ENCODE peak calls at places on chromosomes 2 and 18, in six cellular contexts. C is BE2C, D is uterus, J is fibroblast of mammary gland, A is AG09309, I is progenitor cell of endocrine pancreas. N is an unnamed sample.

GRCh38 chr18:4264347-4264791 is 190.7 kb downstream of the DLGAP1 start:
- DNase-seq in C (no peak), D (no peak), J (no peak), A (no peak), I (no peak), N (no peak)

GRCh38 chr18:39462436-39462835 is 1896.8 kb upstream of the CELF4 start:
- DNase-seq in C (no peak), D (no peak), J (peak), A (no peak), I (no peak), N (no peak)

GRCh38 chr2:203869610-203870042 is 2.1 kb downstream of the CTLA4 start:
- DNase-seq in C (no peak), D (no peak), J (no peak), A (no peak), I (no peak), N (no peak)

GRCh38 chr2:28360742-28361293 is 31.8 kb upstream of the FOSL2 start:
- DNase-seq in C (peak), D (no peak), J (peak), A (no peak), I (no peak), N (no peak)

GRCh38 chr2:9326975-9327374 is 96.4 kb downstream of the ITGB1BP1 start:
- DNase-seq in C (no peak), D (no peak), J (no peak), A (no peak), I (no peak), N (no peak)

GRCh38 chr2:145957929-145958328 is 1438.0 kb upstream of the ZEB2 start:
- DNase-seq in C (no peak), D (no peak), J (peak), A (no peak), I (no peak), N (no peak)

GRCh38 chr2:64383016-64383588 is 70.9 kb upstream of the LGALSL start:
- DNase-seq in C (no peak), D (no peak), J (no peak), A (no peak), I (no peak), N (no peak)

GRCh38 chr2:106537047-106537446 is 49.9 kb downstream of the CD8B2 start:
- DNase-seq in C (no peak), D (no peak), J (no peak), A (no peak), I (no peak), N (no peak)

GRCh38 chr2:58044145-58044544 is 2.5 kb upstream of the VRK2 start:
- DNase-seq in C (no peak), D (no peak), J (no peak), A (no peak), I (no peak), N (no peak)

GRCh38 chr2:197075754-197076337 is 149.3 kb upstream of the PGAP1 start:
- DNase-seq in C (peak), D (no peak), J (peak), A (no peak), I (no peak), N (no peak)

GRCh38 chr2:128282976-128283810 is 35.5 kb downstream of the HS6ST1 start:
- DNase-seq in C (peak), D (no peak), J (no peak), A (no peak), I (no peak), N (no peak)

GRCh38 chr18:35042389-35043066 is 1.3 kb downstream of the MAPRE2 start:
- DNase-seq in C (no peak), D (no peak), J (no peak), A (no peak), I (no peak), N (no peak)

GRCh38 chr2:85954192-85954900 is 65.6 kb upstream of the ST3GAL5 start:
- DNase-seq in C (no peak), D (no peak), J (no peak), A (no peak), I (no peak), N (no peak)

GRCh38 chr2:216546231-216546630 is 47.6 kb downstream of the RPL37A start:
- DNase-seq in C (no peak), D (no peak), J (no peak), A (no peak), I (no peak), N (no peak)

GRCh38 chr2:201930043-201930442 is 103.6 kb upstream of the FZD7 start:
- DNase-seq in C (no peak), D (no peak), J (no peak), A (no peak), I (no peak), N (no peak)

GRCh38 chr18:59662008-59662701 is 35.1 kb downstream of the CCBE1 start:
- DNase-seq in C (no peak), D (no peak), J (peak), A (no peak), I (no peak), N (no peak)

GRCh38 chr2:233179848-233180368 is 71.6 kb upstream of the ATG16L1 start:
- DNase-seq in C (no peak), D (no peak), J (no peak), A (no peak), I (no peak), N (no peak)

GRCh38 chr2:210277133-210277532 is 37.8 kb downstream of the MYL1 start:
- DNase-seq in C (no peak), D (no peak), J (no peak), A (no peak), I (no peak), N (no peak)

GRCh38 chr18:56038258-56039030 is 450.5 kb upstream of the TCF4 start:
- DNase-seq in C (peak), D (no peak), J (no peak), A (no peak), I (no peak), N (no peak)

GRCh38 chr2:45771251-45771650 is 119.8 kb downstream of the PRKCE start:
- DNase-seq in C (peak), D (peak), J (peak), A (no peak), I (no peak), N (no peak)

GRCh38 chr2:197266477-197266876 is 44.1 kb downstream of the ANKRD44 start:
- DNase-seq in C (no peak), D (no peak), J (no peak), A (no peak), I (no peak), N (no peak)

GRCh38 chr2:122136071-122136470 is 380.6 kb downstream of the TSN start:
- DNase-seq in C (peak), D (no peak), J (peak), A (no peak), I (no peak), N (no peak)

GRCh38 chr2:220966636-220967035 is 605.5 kb downstream of the EPHA4 start:
- DNase-seq in C (no peak), D (no peak), J (peak), A (peak), I (no peak), N (no peak)

GRCh38 chr2:207274541-207274940 is 108.8 kb upstream of the KLF7 start:
- DNase-seq in C (no peak), D (no peak), J (peak), A (peak), I (no peak), N (no peak)

GRCh38 chr2:214410918-214411554 is at the start of gene VWC2L:
- DNase-seq in C (peak), D (peak), J (peak), A (peak), I (peak), N (peak)

GRCh38 chr2:208311954-208312353 is 45.9 kb downstream of the PIKFYVE start:
- DNase-seq in C (no peak), D (no peak), J (peak), A (no peak), I (no peak), N (no peak)

GRCh38 chr2:86284401-86284841 is 53.0 kb downstream of the REEP1 start:
- DNase-seq in C (no peak), D (no peak), J (no peak), A (no peak), I (no peak), N (no peak)

GRCh38 chr2:31012384-31012783 is 125.9 kb downstream of the GALNT14 start:
- DNase-seq in C (peak), D (no peak), J (no peak), A (no peak), I (no peak), N (no peak)

GRCh38 chr2:100936070-100936741 is 65.9 kb upstream of the RPL31 start:
- DNase-seq in C (no peak), D (no peak), J (no peak), A (no peak), I (no peak), N (no peak)

GRCh38 chr2:226772389-226773179 is 27.0 kb downstream of the IRS1 start:
- DNase-seq in C (no peak), D (no peak), J (no peak), A (no peak), I (no peak), N (no peak)

GRCh38 chr2:65265090-65266045 is 37.7 kb downstream of the ACTR2 start:
- DNase-seq in C (peak), D (no peak), J (peak), A (peak), I (no peak), N (no peak)

GRCh38 chr18:78138993-78139496 is 840.6 kb upstream of the SALL3 start:
- DNase-seq in C (no peak), D (no peak), J (no peak), A (no peak), I (no peak), N (no peak)

GRCh38 chr2:46367286-46367685 is 70.1 kb downstream of the EPAS1 start:
- DNase-seq in C (peak), D (no peak), J (no peak), A (no peak), I (no peak), N (no peak)

GRCh38 chr2:157336137-157336721 is 10.6 kb upstream of the ERMN start:
- DNase-seq in C (peak), D (no peak), J (peak), A (no peak), I (no peak), N (no peak)

GRCh38 chr2:177161741-177162440 is 50.7 kb upstream of the HNRNPA3 start:
- DNase-seq in C (no peak), D (no peak), J (peak), A (no peak), I (no peak), N (no peak)

GRCh38 chr2:197269173-197269572 is 41.4 kb downstream of the ANKRD44 start:
- DNase-seq in C (no peak), D (no peak), J (peak), A (no peak), I (no peak), N (no peak)

GRCh38 chr18:65093341-65093740 is 657.5 kb upstream of the CDH7 start:
- DNase-seq in C (no peak), D (no peak), J (no peak), A (no peak), I (no peak), N (no peak)

GRCh38 chr18:65091737-65092329 is 659.0 kb upstream of the CDH7 start:
- DNase-seq in C (no peak), D (no peak), J (peak), A (no peak), I (no peak), N (no peak)
- TF ChIP-seq CTCF in C (peak), D (no peak), J (peak), A (peak), I (peak), N (peak)

GRCh38 chr18:6219116-6219717 is 195.5 kb downstream of the L3MBTL4 start:
- DNase-seq in C (no peak), D (peak), J (peak), A (peak), I (peak), N (no peak)
- TF ChIP-seq CTCF in C (peak), D (no peak), J (peak), A (peak), I (peak), N (peak)

DNA sequence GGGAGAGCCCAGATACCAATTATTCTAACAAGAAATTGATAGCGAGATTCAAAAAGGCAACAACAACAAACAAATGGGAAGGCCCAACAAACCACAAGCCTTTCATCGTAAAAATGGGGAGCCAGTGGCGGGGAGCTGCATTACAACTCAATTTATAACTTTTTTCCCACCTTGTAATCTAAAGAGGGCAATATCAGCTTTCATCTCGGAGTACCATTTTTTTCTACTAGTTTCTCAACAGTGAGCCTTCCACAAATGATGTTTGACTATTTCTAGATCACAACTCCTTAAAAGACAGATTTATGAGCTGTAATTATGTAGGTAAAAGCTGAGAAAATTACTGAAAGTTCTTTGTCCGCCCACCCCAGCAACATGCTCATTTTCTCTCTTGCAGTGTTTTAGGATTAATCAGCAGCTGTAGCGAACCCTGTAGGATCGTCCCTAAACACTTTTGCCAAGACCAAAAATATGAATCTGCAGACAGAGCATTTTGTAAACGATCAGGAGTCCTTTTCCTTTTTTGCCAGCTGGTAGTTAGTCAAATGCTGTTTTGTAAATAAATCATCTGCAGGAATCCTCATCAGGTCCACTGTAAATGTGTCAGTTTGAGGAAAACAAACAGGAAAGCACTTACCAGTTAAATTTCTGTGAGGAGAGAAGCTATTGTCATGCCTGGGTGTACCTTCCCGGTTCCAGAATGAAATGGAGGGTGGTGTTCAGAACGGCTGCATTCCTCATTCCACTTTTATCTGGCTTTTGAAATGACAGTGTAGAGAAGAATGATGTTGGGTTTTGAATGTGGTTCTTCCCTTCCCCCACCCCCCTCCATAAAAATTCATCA is 53.2 kb downstream of the EEF1B2 start:
- DNase-seq in C (no peak), D (no peak), J (peak), A (peak), I (no peak), N (no peak)
- TF ChIP-seq CTCF in C (peak), D (no peak), J (no peak), A (peak), I (no peak), N (peak)

GRCh38 chr18:12540751-12541150 is 117.2 kb downstream of the SPIRE1 start:
- DNase-seq in C (no peak), D (no peak), J (no peak), A (no peak), I (no peak), N (no peak)

GRCh38 chr18:12543697-12544096 is 114.2 kb downstream of the SPIRE1 start:
- DNase-seq in C (no peak), D (no peak), J (peak), A (peak), I (no peak), N (no peak)
- TF ChIP-seq CTCF in C (no peak), D (no peak), J (no peak), A (no peak), I (no peak), N (no peak)

DNA sequence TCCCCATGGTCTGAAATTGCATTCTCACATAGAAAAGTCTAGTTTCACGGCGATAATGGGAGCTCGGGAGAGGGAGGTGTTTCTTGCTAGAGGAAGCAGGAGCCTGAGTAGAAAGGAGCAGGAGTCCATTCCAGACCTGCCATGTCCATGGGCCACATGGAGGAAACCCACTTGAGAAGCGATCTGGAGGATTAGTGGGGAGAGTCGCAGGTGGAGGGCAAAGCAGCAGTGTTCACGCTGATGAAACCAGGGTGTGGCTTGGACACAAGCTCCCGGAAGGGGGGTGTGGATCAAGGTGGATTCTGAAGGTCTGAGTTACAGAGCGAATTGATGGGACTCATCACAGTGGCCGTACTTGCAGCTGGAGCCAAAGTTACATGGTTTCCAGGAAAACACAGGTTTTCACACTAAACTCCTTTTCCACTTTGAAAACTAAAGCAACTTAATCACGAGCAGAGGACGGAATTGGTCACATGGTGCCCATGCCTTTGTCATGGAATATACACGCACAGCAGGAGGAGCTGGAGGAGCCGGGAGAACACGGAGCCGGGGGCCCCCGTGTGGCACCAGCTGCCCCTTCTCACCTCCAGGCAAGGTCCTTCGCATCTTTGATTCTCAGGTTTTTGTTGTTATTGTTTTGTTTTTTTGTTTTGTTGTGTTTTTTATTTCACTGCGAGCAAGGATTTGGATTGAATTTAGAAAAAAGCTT is 255.1 kb upstream of the MYT1L start:
- DNase-seq in C (no peak), D (no peak), J (no peak), A (no peak), I (no peak), N (no peak)
- TF ChIP-seq CTCF in C (no peak), D (no peak), J (no peak), A (no peak), I (no peak), N (no peak)

DNA sequence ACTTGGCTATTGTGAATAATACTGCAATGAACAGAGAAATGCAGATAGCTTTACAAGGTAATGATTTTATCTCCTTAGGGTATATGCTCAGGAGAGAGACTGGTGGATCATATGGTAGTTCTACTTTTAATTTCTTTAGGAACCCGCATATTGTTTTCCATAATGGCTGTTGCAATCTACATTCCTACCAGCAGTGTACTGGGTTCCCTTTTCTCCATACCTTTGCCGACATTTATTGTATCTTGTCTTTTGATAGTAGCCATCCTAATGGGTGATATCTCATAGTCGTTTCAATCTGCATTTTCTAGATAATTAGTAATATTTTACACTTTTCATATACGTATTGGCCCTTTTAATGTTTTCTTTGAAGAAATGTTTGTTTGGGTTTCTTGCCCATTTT is 702.9 kb upstream of the ACVR2A start:
- DNase-seq in C (no peak), D (no peak), J (no peak), A (no peak), I (no peak), N (no peak)
- TF ChIP-seq CTCF in C (no peak), D (no peak), J (peak), A (no peak), I (peak), N (peak)

GRCh38 chr2:144707927-144708326 is 188.0 kb upstream of the ZEB2 start:
- DNase-seq in C (no peak), D (no peak), J (no peak), A (no peak), I (no peak), N (no peak)
- TF ChIP-seq CTCF in C (no peak), D (no peak), J (no peak), A (no peak), I (no peak), N (no peak)